ENCODE peak calls at places on chromosomes 4 and X, in five cellular contexts. One of them, this sample, is unnamed.

GRCh38 chr4:164731827-164732474 is 22.0 kb upstream of the SMIM31 start:
- DNase-seq in Kasumi-1: peak; percentile 63
- DNase-seq in A549: peak; percentile 25
- DNase-seq in hypothalamus: peak; percentile 33
- DNase-seq in skeletal muscle cell: peak; percentile 12
- DNase-seq in this sample: peak; percentile 14

GRCh38 chr4:174714393-174715211 is 114.4 kb downstream of the GLRA3 start:
- DNase-seq in A549: peak; percentile 36
- DNase-seq in Kasumi-1: peak; percentile 71
- DNase-seq in hypothalamus: no peak
- DNase-seq in skeletal muscle cell: peak; percentile 6
- DNase-seq in this sample: peak; percentile 29

GRCh38 chr4:13559414-13559813 is 15.1 kb upstream of the NKX3-2 start:
- DNase-seq in hypothalamus: no peak
- DNase-seq in skeletal muscle cell: peak; percentile 57
- DNase-seq in Kasumi-1: peak; percentile 37
- DNase-seq in A549: no peak
- DNase-seq in this sample: no peak

GRCh38 chr4:167428172-167428571 is 193.9 kb upstream of the SPOCK3 start:
- DNase-seq in Kasumi-1: no peak
- DNase-seq in A549: no peak
- DNase-seq in skeletal muscle cell: no peak
- DNase-seq in hypothalamus: no peak
- DNase-seq in this sample: no peak

GRCh38 chr4:110778526-110778925 is 155.6 kb upstream of the PITX2 start:
- DNase-seq in skeletal muscle cell: no peak
- DNase-seq in hypothalamus: no peak
- DNase-seq in A549: no peak
- DNase-seq in Kasumi-1: no peak
- DNase-seq in this sample: no peak

GRCh38 chr4:89247951-89248350 is 59.6 kb downstream of the GPRIN3 start:
- DNase-seq in skeletal muscle cell: no peak
- DNase-seq in hypothalamus: no peak
- DNase-seq in Kasumi-1: no peak
- DNase-seq in A549: no peak
- DNase-seq in this sample: no peak

GRCh38 chrX:130120746-130121504 is 10.6 kb upstream of the ELF4 start:
- DNase-seq in A549: peak; percentile 84
- DNase-seq in hypothalamus: peak; percentile 59
- DNase-seq in skeletal muscle cell: peak; percentile 41
- DNase-seq in Kasumi-1: peak; percentile 63
- DNase-seq in this sample: no peak

GRCh38 chr4:1285790-1286553 is 3.7 kb upstream of the MAEA start:
- DNase-seq in hypothalamus: no peak
- DNase-seq in A549: no peak
- DNase-seq in Kasumi-1: peak; percentile 29
- DNase-seq in skeletal muscle cell: no peak
- DNase-seq in this sample: no peak

GRCh38 chr4:173522160-173522873 is 7.7 kb downstream of the HAND2 start:
- DNase-seq in skeletal muscle cell: peak; percentile 81
- DNase-seq in A549: no peak
- DNase-seq in Kasumi-1: no peak
- DNase-seq in hypothalamus: no peak
- DNase-seq in this sample: no peak

GRCh38 chr4:185597532-185598188 is 62.4 kb upstream of the PDLIM3 start:
- DNase-seq in A549: peak; percentile 35
- DNase-seq in hypothalamus: peak; percentile 74
- DNase-seq in Kasumi-1: peak; percentile 75
- DNase-seq in skeletal muscle cell: peak; percentile 43
- DNase-seq in this sample: peak; percentile 62

GRCh38 chr4:78650106-78651021 is 98.8 kb downstream of the ANXA3 start:
- DNase-seq in skeletal muscle cell: peak; percentile 93
- DNase-seq in A549: no peak
- DNase-seq in hypothalamus: no peak
- DNase-seq in Kasumi-1: no peak
- DNase-seq in this sample: no peak